ENCODE peak calls at places on chromosomes 5 and 9, in five cellular contexts. F is bronchial epithelial cell, M is breast epithelium, H is IMR-90, N is hepatocyte. B is an unnamed sample.

GRCh38 chr9:36187414-36187813 is 3.3 kb upstream of the CLTA start:
- DNase-seq in F (peak; percentile 80), M (no peak), H (peak; percentile 92), N (no peak), B (peak; percentile 94)

GRCh38 chr5:16819522-16820167 is 116.4 kb downstream of the MYO10 start:
- DNase-seq in F (peak; percentile 78), M (no peak), H (peak; percentile 86), N (no peak), B (peak; percentile 77)

GRCh38 chr9:11868795-11869194 is 824.4 kb upstream of the TYRP1 start:
- DNase-seq in F (no peak), M (no peak), H (no peak), N (no peak), B (no peak)

GRCh38 chr9:102185371-102185770 is 446.9 kb upstream of the GRIN3A start:
- DNase-seq in F (no peak), M (no peak), H (no peak), N (no peak), B (no peak)

GRCh38 chr5:101143526-101143925 is 240.4 kb upstream of the ST8SIA4 start:
- DNase-seq in F (no peak), M (no peak), H (no peak), N (no peak), B (no peak)

GRCh38 chr5:166433679-166434078 is 1857.8 kb upstream of the WWC1 start:
- DNase-seq in F (no peak), M (no peak), H (no peak), N (no peak), B (no peak)

GRCh38 chr5:114184006-114184405 is 177.9 kb upstream of the KCNN2 start:
- DNase-seq in F (no peak), M (no peak), H (peak; percentile 25), N (no peak), B (peak; percentile 36)

GRCh38 chr5:174608631-174609097 is 115.7 kb upstream of the MSX2 start:
- DNase-seq in F (no peak), M (peak; percentile 34), H (no peak), N (no peak), B (no peak)

GRCh38 chr9:123417289-123418051 is 61.5 kb downstream of the CRB2 start:
- DNase-seq in F (no peak), M (no peak), H (no peak), N (no peak), B (no peak)

GRCh38 chr9:117523531-117524153 is 108.8 kb upstream of the ASTN2 start:
- DNase-seq in F (no peak), M (no peak), H (no peak), N (peak; percentile 8), B (no peak)

GRCh38 chr5:154646841-154647759 is 108.1 kb upstream of the LARP1 start:
- DNase-seq in F (peak; percentile 66), M (no peak), H (peak; percentile 12), N (peak; percentile 93), B (peak; percentile 14)

GRCh38 chr5:135365281-135365680 is 33.8 kb downstream of the MACROH2A1 start:
- DNase-seq in F (no peak), M (no peak), H (no peak), N (no peak), B (no peak)

GRCh38 chr5:170885779-170886178 is 24.0 kb downstream of the RANBP17 start:
- DNase-seq in F (no peak), M (no peak), H (peak; percentile 39), N (no peak), B (no peak)

GRCh38 chr5:124659798-124660197 is 86.6 kb downstream of the ZNF608 start:
- DNase-seq in F (no peak), M (no peak), H (no peak), N (no peak), B (no peak)

GRCh38 chr9:3912817-3913216 is 387.0 kb upstream of the RFX3 start:
- DNase-seq in F (no peak), M (no peak), H (peak; percentile 23), N (no peak), B (no peak)

GRCh38 chr5:2876183-2876582 is 124.7 kb upstream of the IRX2 start:
- DNase-seq in F (no peak), M (no peak), H (no peak), N (no peak), B (no peak)

GRCh38 chr5:17229308-17229707 is 11.9 kb downstream of the BASP1 start:
- DNase-seq in F (no peak), M (no peak), H (no peak), N (no peak), B (no peak)

GRCh38 chr9:19992556-19992955 is 203.7 kb upstream of the SLC24A2 start:
- DNase-seq in F (no peak), M (no peak), H (peak; percentile 75), N (no peak), B (peak; percentile 55)

GRCh38 chr9:127887792-127888191 is 10.3 kb upstream of the AK1 start:
- DNase-seq in F (no peak), M (no peak), H (no peak), N (no peak), B (no peak)

GRCh38 chr5:143008809-143009521 is 238.8 kb downstream of the ARHGAP26 start:
- DNase-seq in F (peak; percentile 100), M (no peak), H (peak; percentile 100), N (no peak), B (peak; percentile 92)

GRCh38 chr9:81563020-81563407 is 126.3 kb downstream of the TLE1 start:
- DNase-seq in F (no peak), M (no peak), H (no peak), N (no peak), B (no peak)

GRCh38 chr9:112921549-112921948 is 30.9 kb upstream of the SLC46A2 start:
- DNase-seq in F (peak; percentile 61), M (no peak), H (peak; percentile 63), N (peak; percentile 64), B (peak; percentile 65)

GRCh38 chr9:121945281-121945680 is 147.8 kb downstream of the TTLL11 start:
- DNase-seq in F (no peak), M (no peak), H (no peak), N (no peak), B (no peak)

GRCh38 chr9:136726631-136727191 is 14.3 kb downstream of the DIPK1B start:
- DNase-seq in F (no peak), M (no peak), H (peak; percentile 31), N (peak; percentile 72), B (peak; percentile 38)

GRCh38 chr9:133375116-133375723 is 640 bp downstream of the SURF4 start:
- DNase-seq in F (peak; percentile 44), M (no peak), H (peak; percentile 46), N (peak; percentile 82), B (peak; percentile 44)

GRCh38 chr5:71932131-71932635 is 175.1 kb upstream of the MAP1B start:
- DNase-seq in F (peak; percentile 76), M (no peak), H (peak; percentile 4), N (peak; percentile 30), B (peak; percentile 57)

GRCh38 chr9:76703270-76703669 is 61.0 kb upstream of the PCA3 start:
- DNase-seq in F (no peak), M (no peak), H (no peak), N (no peak), B (no peak)

GRCh38 chr9:15570769-15571168 is 17.9 kb downstream of the CCDC171 start:
- DNase-seq in F (no peak), M (no peak), H (no peak), N (no peak), B (no peak)

GRCh38 chr5:88660947-88661869 is 221.8 kb downstream of the MEF2C start:
- DNase-seq in F (peak; percentile 28), M (no peak), H (peak; percentile 77), N (peak; percentile 89), B (peak; percentile 99)

GRCh38 chr5:112344540-112344939 is 74.5 kb downstream of the EPB41L4A start:
- DNase-seq in F (no peak), M (no peak), H (no peak), N (no peak), B (no peak)

GRCh38 chr5:1270426-1270825 is 24.4 kb downstream of the TERT start:
- DNase-seq in F (no peak), M (no peak), H (no peak), N (no peak), B (no peak)

GRCh38 chr5:1273745-1274144 is 21.1 kb downstream of the TERT start:
- DNase-seq in F (no peak), M (no peak), H (no peak), N (no peak), B (no peak)

GRCh38 chr5:1268666-1269065 is 26.2 kb downstream of the TERT start:
- DNase-seq in F (peak; percentile 3), M (no peak), H (no peak), N (no peak), B (no peak)

GRCh38 chr5:1272201-1272600 is 22.7 kb downstream of the TERT start:
- DNase-seq in F (no peak), M (no peak), H (no peak), N (no peak), B (no peak)

GRCh38 chr5:1270933-1271914 is 23.6 kb downstream of the TERT start:
- DNase-seq in F (no peak), M (no peak), H (no peak), N (no peak), B (no peak)
- H3K4me3 ChIP-seq in F (no peak overlapping the region), M (no peak overlapping the region), H (no peak overlapping the region), N (no peak overlapping the region), B (no peak overlapping the region)

GRCh38 chr5:151357097-151357496 is 9.7 kb upstream of the SLC36A2 start:
- DNase-seq in F (no peak), M (no peak), H (no peak), N (no peak), B (no peak)
- H3K4me3 ChIP-seq in F (no peak overlapping the region), M (no peak overlapping the region), H (no peak overlapping the region), N (no peak overlapping the region), B (no peak overlapping the region)

DNA sequence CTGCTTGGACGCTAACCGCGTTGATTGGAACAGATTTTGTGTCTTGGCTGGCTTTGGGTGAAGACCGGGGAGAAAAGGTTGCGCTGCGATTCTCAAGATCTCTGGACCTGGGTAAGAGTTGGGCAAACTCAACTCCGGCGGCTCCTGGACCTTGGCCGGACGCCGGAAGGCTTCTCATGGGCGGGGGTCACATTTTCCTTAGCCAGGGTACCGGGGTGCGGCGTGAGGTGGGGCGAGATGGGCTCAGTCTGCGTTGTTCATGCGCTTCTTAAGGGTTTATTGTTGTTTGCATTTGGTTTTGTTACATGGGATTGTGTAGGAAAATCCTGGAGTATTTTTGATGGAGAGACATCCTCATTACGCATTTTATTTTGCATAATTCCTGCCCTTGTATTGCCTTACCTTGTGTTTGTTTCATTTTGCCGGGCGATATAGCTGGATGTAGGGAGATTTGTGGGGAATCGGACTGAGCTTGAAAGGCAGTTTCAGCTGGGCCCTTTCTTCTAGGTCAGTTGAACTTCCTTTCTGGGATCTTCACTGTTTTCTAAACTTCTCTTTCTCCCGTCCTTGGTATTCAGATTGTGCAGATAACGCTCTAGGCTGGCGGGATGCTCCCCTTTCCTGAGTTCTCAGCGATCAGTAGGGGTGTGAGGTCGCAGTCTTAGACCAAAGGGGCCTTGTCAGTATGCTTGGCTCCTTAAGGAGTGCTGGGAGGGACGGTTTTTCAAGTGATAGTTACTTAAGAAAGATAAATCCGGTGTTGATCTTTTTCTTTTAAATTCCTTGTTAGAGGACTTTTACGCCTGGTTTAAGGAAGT is 559 bp downstream of the MEGF10 start:
- DNase-seq in F (no peak), M (no peak), H (no peak), N (no peak), B (peak; percentile 20)
- H3K4me3 ChIP-seq in F (no peak overlapping the region), M (peak overlapping the region; percentile 47), H (no peak overlapping the region), N (peak overlapping the region; percentile 68), B (no peak overlapping the region)

DNA sequence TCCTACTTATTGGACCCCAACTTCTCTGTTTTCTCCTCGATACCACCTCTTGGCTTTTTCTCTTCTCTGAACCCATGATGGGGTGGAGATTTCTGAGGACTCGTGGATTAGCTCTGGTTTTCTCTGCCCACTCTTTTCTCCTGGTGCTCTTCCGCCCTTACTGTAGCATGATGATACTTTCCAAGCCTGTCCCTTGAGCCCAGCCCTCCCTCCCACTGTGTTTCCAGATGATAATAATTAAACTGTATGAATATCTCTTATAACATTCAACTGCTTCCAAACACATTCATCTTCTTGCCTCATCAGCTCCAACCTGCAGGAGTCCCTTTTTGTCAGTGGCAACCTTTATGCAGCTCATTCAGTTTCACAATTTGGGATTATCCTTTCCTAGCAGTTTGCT is 494.2 kb upstream of the KLF4 start:
- DNase-seq in F (no peak), M (no peak), H (no peak), N (no peak), B (no peak)
- H3K4me3 ChIP-seq in F (no peak overlapping the region), M (no peak overlapping the region), H (no peak overlapping the region), N (no peak overlapping the region), B (no peak overlapping the region)

B was measured in fibroblast of lung.